ENCODE peak calls at places on chromosome 1, in seven cellular contexts. One of them, this sample, is unnamed.

GRCh38 chr1:12556368-12556930 is 61.6 kb downstream of the DHRS3 start:
- DNase-seq in HTR-8/SVneo: peak; percentile 84
- DNase-seq in hypothalamus: no peak
- DNase-seq in WTC11: no peak
- DNase-seq in RWPE1: no peak
- DNase-seq in suprapubic skin: no peak
- DNase-seq in AG04450: peak; percentile 85
- DNase-seq in this sample: peak; percentile 81

GRCh38 chr1:17919525-17920439 is 164.6 kb downstream of the ACTL8 start:
- DNase-seq in HTR-8/SVneo: peak; percentile 34
- DNase-seq in AG04450: peak; percentile 18
- DNase-seq in WTC11: peak; percentile 65
- DNase-seq in hypothalamus: no peak
- DNase-seq in suprapubic skin: peak; percentile 56
- DNase-seq in RWPE1: peak; percentile 30
- DNase-seq in this sample: peak; percentile 70

GRCh38 chr1:10155087-10155712 is 55.2 kb upstream of the KIF1B start:
- DNase-seq in AG04450: no peak
- DNase-seq in HTR-8/SVneo: no peak
- DNase-seq in hypothalamus: no peak
- DNase-seq in RWPE1: no peak
- DNase-seq in suprapubic skin: no peak
- DNase-seq in WTC11: no peak
- DNase-seq in this sample: no peak

GRCh38 chr1:30328401-30329262 is 394.8 kb downstream of the MATN1 start:
- DNase-seq in HTR-8/SVneo: no peak
- DNase-seq in WTC11: no peak
- DNase-seq in AG04450: no peak
- DNase-seq in hypothalamus: no peak
- DNase-seq in suprapubic skin: peak; percentile 18
- DNase-seq in RWPE1: no peak
- DNase-seq in this sample: no peak

GRCh38 chr1:43358121-43358745 is 548 bp upstream of the CDC20 start:
- DNase-seq in hypothalamus: no peak
- DNase-seq in suprapubic skin: no peak
- DNase-seq in AG04450: no peak
- DNase-seq in WTC11: peak; percentile 39
- DNase-seq in RWPE1: peak; percentile 48
- DNase-seq in HTR-8/SVneo: peak; percentile 45
- DNase-seq in this sample: peak; percentile 89

GRCh38 chr1:229155472-229155871 is 115.4 kb upstream of the RAB4A start:
- DNase-seq in RWPE1: no peak
- DNase-seq in hypothalamus: no peak
- DNase-seq in HTR-8/SVneo: no peak
- DNase-seq in AG04450: no peak
- DNase-seq in WTC11: no peak
- DNase-seq in suprapubic skin: no peak
- DNase-seq in this sample: no peak

GRCh38 chr1:160163612-160164011 is 12.2 kb downstream of the ATP1A4 start:
- DNase-seq in HTR-8/SVneo: no peak
- DNase-seq in RWPE1: no peak
- DNase-seq in suprapubic skin: no peak
- DNase-seq in hypothalamus: no peak
- DNase-seq in WTC11: no peak
- DNase-seq in AG04450: no peak
- DNase-seq in this sample: peak; percentile 85

GRCh38 chr1:10669570-10669969 is 126.9 kb downstream of the CASZ1 start:
- DNase-seq in RWPE1: no peak
- DNase-seq in suprapubic skin: no peak
- DNase-seq in HTR-8/SVneo: no peak
- DNase-seq in hypothalamus: no peak
- DNase-seq in WTC11: no peak
- DNase-seq in AG04450: no peak
- DNase-seq in this sample: no peak

GRCh38 chr1:51575406-51576084 is 41.3 kb upstream of the OSBPL9 start:
- DNase-seq in AG04450: no peak
- DNase-seq in suprapubic skin: no peak
- DNase-seq in WTC11: no peak
- DNase-seq in RWPE1: no peak
- DNase-seq in hypothalamus: no peak
- DNase-seq in HTR-8/SVneo: no peak
- DNase-seq in this sample: no peak

GRCh38 chr1:70509996-70510876 is 99.2 kb downstream of the CTH start:
- DNase-seq in hypothalamus: no peak
- DNase-seq in AG04450: peak; percentile 87
- DNase-seq in WTC11: no peak
- DNase-seq in HTR-8/SVneo: peak; percentile 63
- DNase-seq in RWPE1: peak; percentile 80
- DNase-seq in suprapubic skin: no peak
- DNase-seq in this sample: peak; percentile 79

GRCh38 chr1:16613185-16614147 is at the start of gene NBPF1:
- DNase-seq in HTR-8/SVneo: peak; percentile 100
- DNase-seq in suprapubic skin: peak; percentile 99
- DNase-seq in WTC11: peak; percentile 100
- DNase-seq in hypothalamus: peak; percentile 100
- DNase-seq in AG04450: peak; percentile 82
- DNase-seq in RWPE1: peak; percentile 98
- DNase-seq in this sample: peak; percentile 100

GRCh38 chr1:162997499-162998285 is 71.5 kb upstream of the RGS4 start:
- DNase-seq in AG04450: no peak
- DNase-seq in WTC11: no peak
- DNase-seq in suprapubic skin: no peak
- DNase-seq in hypothalamus: no peak
- DNase-seq in RWPE1: no peak
- DNase-seq in HTR-8/SVneo: no peak
- DNase-seq in this sample: no peak

GRCh38 chr1:223052931-223053330 is 90.1 kb downstream of the TLR5 start:
- DNase-seq in RWPE1: no peak
- DNase-seq in hypothalamus: no peak
- DNase-seq in WTC11: no peak
- DNase-seq in HTR-8/SVneo: no peak
- DNase-seq in suprapubic skin: no peak
- DNase-seq in AG04450: no peak
- DNase-seq in this sample: no peak

GRCh38 chr1:160169553-160170399 is 18.4 kb downstream of the ATP1A4 start:
- DNase-seq in WTC11: peak; percentile 75
- DNase-seq in RWPE1: no peak
- DNase-seq in AG04450: no peak
- DNase-seq in hypothalamus: no peak
- DNase-seq in suprapubic skin: no peak
- DNase-seq in HTR-8/SVneo: no peak
- DNase-seq in this sample: peak; percentile 96

This sample was measured in mesendoderm.